ENCODE peak calls at places on chromosomes 4 and X, in seven cellular contexts. W, A, N, I, O, U and D are unnamed samples.

GRCh38 chr4:176137626-176138025 is 57.8 kb downstream of the SPATA4 start:
- DNase-seq in I (peak), U (no peak), A (no peak), N (no peak), O (peak), W (no peak), D (no peak)

GRCh38 chr4:76535603-76536380 is 100.8 kb downstream of the SHROOM3 start:
- DNase-seq in U (no peak), I (peak), A (no peak), O (peak), W (no peak), N (no peak), D (no peak)

GRCh38 chrX:16797358-16797757 is 11.1 kb downstream of the TXLNG start:
- DNase-seq in A (no peak), N (no peak), O (peak), U (no peak), W (no peak), I (peak), D (no peak)

GRCh38 chrX:14903891-14904290 is 30.7 kb downstream of the MOSPD2 start:
- DNase-seq in N (no peak), I (no peak), W (no peak), A (no peak), O (peak), U (no peak), D (no peak)

GRCh38 chr4:142282870-142283431 is 563.1 kb downstream of the INPP4B start:
- DNase-seq in I (no peak), U (no peak), A (peak), O (peak), W (no peak), N (peak), D (peak)

GRCh38 chr4:118920247-118920646 is 31.6 kb downstream of the SYNPO2 start:
- DNase-seq in A (no peak), U (peak), O (peak), W (no peak), N (no peak), I (peak), D (no peak)

GRCh38 chr4:37157403-37158167 is 87.0 kb upstream of the NWD2 start:
- DNase-seq in N (no peak), U (no peak), W (no peak), A (no peak), O (no peak), I (no peak), D (no peak)

GRCh38 chr4:151045907-151046306 is 30.8 kb upstream of the LRBA start:
- DNase-seq in U (no peak), W (no peak), A (peak), N (no peak), I (no peak), O (no peak), D (peak)

GRCh38 chr4:8599091-8599460 is 6.5 kb downstream of the CPZ start:
- DNase-seq in I (no peak), U (no peak), W (no peak), A (no peak), O (no peak), N (no peak), D (no peak)

GRCh38 chr4:42149004-42149403 is 3.5 kb downstream of the BEND4 start:
- DNase-seq in A (no peak), N (no peak), W (no peak), U (no peak), I (no peak), O (no peak), D (no peak)

GRCh38 chr4:176001171-176002006 is 64.3 kb upstream of the WDR17 start:
- DNase-seq in N (no peak), O (peak), U (peak), W (peak), A (peak), I (no peak), D (no peak)

GRCh38 chr4:41933997-41934812 is 1.0 kb upstream of the TMEM33 start:
- DNase-seq in O (no peak), U (no peak), N (no peak), W (peak), A (no peak), I (no peak), D (no peak)

GRCh38 chr4:151671541-151672059 is 89.2 kb downstream of the GATB start:
- DNase-seq in A (no peak), N (no peak), U (no peak), I (no peak), O (no peak), W (no peak), D (peak)

GRCh38 chr4:7153711-7154110 is 38.6 kb upstream of the SORCS2 start:
- DNase-seq in O (no peak), A (no peak), W (no peak), U (no peak), N (no peak), I (no peak), D (no peak)

GRCh38 chrX:100645106-100645505 is 1.1 kb downstream of the SRPX2 start:
- DNase-seq in A (no peak), O (no peak), I (no peak), N (no peak), W (no peak), U (no peak), D (no peak)

GRCh38 chrX:115472131-115472530 is 88.8 kb upstream of the PLS3 start:
- DNase-seq in O (no peak), I (no peak), A (no peak), N (no peak), W (no peak), U (no peak), D (no peak)

GRCh38 chrX:41045960-41046567 is 39.2 kb upstream of the USP9X start:
- DNase-seq in N (no peak), U (peak), W (no peak), O (peak), A (peak), I (no peak), D (no peak)

GRCh38 chrX:136754641-136755040 is 26.1 kb downstream of the ARHGEF6 start:
- DNase-seq in A (peak), N (peak), W (no peak), U (peak), I (no peak), O (no peak), D (peak)

DNA sequence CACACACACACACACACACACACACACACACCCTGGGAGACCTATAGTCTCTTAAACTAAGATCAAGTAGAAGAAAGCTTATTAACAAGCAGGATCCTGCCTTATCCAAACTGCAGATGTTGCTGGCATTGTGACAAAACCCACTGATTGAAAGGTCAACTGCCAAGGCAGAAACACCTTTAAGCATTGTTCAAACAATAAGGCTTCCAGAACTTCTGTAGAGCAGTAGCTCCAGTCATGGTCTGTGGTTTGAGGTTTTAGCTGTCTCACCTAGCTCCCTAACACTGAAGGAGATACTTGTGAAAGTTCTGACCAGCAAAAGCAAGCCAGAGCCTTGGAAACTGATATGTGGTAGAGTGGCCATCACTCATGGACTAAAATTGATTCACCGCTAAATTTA is 59.8 kb downstream of the PTCHD1 start:
- DNase-seq in O (no peak), U (no peak), I (no peak), W (no peak), N (no peak), A (no peak), D (peak)
- H3K4me3 ChIP-seq in O (no peak), U (no peak), I (no peak), W (no peak), N (no peak), A (no peak), D (no peak)

GRCh38 chrX:10174810-10175209 is 18.0 kb downstream of the CLCN4 start:
- DNase-seq in U (no peak), O (no peak), A (no peak), I (no peak), N (no peak), W (no peak), D (no peak)

GRCh38 chrX:10173331-10173900 is 16.6 kb downstream of the CLCN4 start:
- DNase-seq in I (peak), U (peak), W (peak), A (peak), O (peak), N (no peak), D (no peak)

GRCh38 chrX:10172867-10173266 is 16.1 kb downstream of the CLCN4 start:
- DNase-seq in I (peak), W (no peak), O (no peak), U (no peak), N (no peak), A (no peak), D (no peak)

GRCh38 chrX:10175317-10175871 is 18.6 kb downstream of the CLCN4 start:
- DNase-seq in I (peak), N (no peak), W (no peak), A (no peak), O (peak), U (no peak), D (no peak)

GRCh38 chrX:10174051-10174450 is 17.3 kb downstream of the CLCN4 start:
- DNase-seq in U (no peak), O (no peak), W (no peak), N (no peak), I (no peak), A (no peak), D (no peak)
- H3K4me3 ChIP-seq in U (no peak), O (no peak), W (no peak), N (no peak), I (no peak), A (no peak), D (no peak)

GRCh38 chr4:102867278-102868152 is 1.3 kb upstream of the CISD2 start:
- DNase-seq in W (no peak), O (no peak), U (no peak), A (no peak), N (no peak), I (no peak), D (no peak)

GRCh38 chr4:102868782-102869568 is at the start of gene CISD2:
- DNase-seq in I (peak), A (peak), O (peak), W (peak), N (peak), U (peak), D (peak)

GRCh38 chr4:102868153-102868781 is 525 bp upstream of the CISD2 start:
- DNase-seq in W (no peak), N (no peak), O (no peak), A (no peak), U (no peak), I (peak), D (no peak)

GRCh38 chr4:102871772-102872171 is 3.0 kb downstream of the CISD2 start:
- DNase-seq in A (no peak), I (no peak), O (no peak), N (no peak), U (no peak), W (no peak), D (no peak)

DNA sequence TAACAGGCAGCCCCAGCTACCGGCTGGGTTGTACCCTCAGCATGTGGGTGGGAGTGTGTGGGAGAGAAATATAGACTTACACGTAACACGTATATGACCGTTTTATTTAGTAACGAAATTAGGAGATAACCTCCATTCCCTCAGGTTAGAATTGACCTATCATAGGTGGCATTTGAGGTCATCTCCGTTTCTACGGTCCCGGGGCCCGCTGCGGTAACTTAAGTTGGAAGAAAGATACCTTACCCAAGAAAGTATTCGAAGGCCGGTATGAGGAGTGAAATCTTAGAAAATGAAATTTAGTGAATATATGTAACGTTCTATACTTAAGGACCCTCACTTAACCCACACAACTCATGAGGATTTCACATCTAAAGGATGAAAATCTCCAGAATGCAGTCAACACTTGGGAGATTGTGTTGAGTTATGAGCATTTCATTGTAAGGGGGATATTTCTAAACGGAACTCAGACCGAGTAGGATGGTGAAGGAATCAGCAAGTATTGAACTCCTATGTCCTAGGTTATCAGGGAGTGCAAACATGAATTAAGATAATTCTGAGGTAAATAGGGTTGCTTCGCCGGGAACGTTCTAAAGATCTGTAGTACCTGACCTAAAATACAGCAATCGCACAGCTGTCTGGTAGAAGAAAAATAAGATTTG is 906 bp downstream of the CISD2 start:
- DNase-seq in I (no peak), U (no peak), N (no peak), O (no peak), W (no peak), A (no peak), D (no peak)
- H3K4me3 ChIP-seq in I (peak), U (peak), N (peak), O (peak), W (peak), A (peak), D (peak)

GRCh38 chr4:78519962-78520361 is 31.6 kb upstream of the ANXA3 start:
- DNase-seq in U (no peak), O (no peak), A (no peak), N (no peak), W (no peak), I (no peak), D (no peak)

GRCh38 chr4:78524009-78524408 is 27.6 kb upstream of the ANXA3 start:
- DNase-seq in I (no peak), W (no peak), N (no peak), U (no peak), A (no peak), O (no peak), D (no peak)

GRCh38 chr4:78518551-78518950 is 33.0 kb upstream of the ANXA3 start:
- DNase-seq in U (no peak), I (peak), A (no peak), N (no peak), W (no peak), O (peak), D (no peak)

GRCh38 chr4:78517050-78517652 is 34.4 kb upstream of the ANXA3 start:
- DNase-seq in I (peak), U (no peak), A (peak), W (no peak), N (no peak), O (peak), D (peak)

DNA sequence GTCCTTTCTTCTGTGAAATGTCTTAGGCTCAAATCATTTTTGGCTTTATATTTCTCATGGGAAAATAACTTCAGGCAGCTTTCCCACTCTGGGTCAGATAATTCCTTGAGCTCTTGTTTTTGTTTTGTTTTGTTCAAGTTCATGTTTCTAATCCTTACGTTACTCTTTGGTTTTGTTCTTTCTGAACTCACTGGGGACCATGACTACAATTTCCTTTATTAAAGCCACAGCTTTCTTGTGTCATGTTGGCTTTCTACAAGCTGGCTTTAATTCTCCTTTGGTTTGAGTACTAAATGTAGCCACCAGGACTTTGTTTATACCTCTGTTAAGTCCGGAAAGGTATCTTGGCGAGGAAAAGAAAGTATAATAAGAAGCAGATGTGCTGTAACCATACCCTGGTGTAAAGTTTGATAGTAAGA is 30.8 kb upstream of the ANXA3 start:
- DNase-seq in O (peak), I (no peak), A (no peak), W (no peak), N (no peak), U (no peak), D (no peak)
- H3K4me3 ChIP-seq in O (no peak), I (no peak), A (no peak), W (no peak), N (no peak), U (no peak), D (no peak)